ENCODE peak calls at places on chromosomes 4 and X, in eight cellular contexts. One of them, this sample, is unnamed.

GRCh38 chrX:116198810-116199209 is 28.3 kb downstream of the AGTR2 start:
- DNase-seq in AML-193: peak
- DNase-seq in activated naive CD4-positive, alpha-beta T cell treated with anti-CD3 and anti-CD28 coated beads for 36 hours: no peak
- DNase-seq in stimulated activated CD4-positive, alpha-beta T cell treated with anti-CD3 and anti-CD28 coated beads, Interleukin-2, amount 100 ng/mL, for 48 hours: no peak
- DNase-seq in OCI-LY7: peak
- DNase-seq in HuH-7.5: no peak
- DNase-seq in nephron progenitor cell: no peak
- DNase-seq in H9: no peak
- DNase-seq in this sample: no peak

GRCh38 chr4:1500231-1500965 is 94.2 kb upstream of the NKX1-1 start:
- DNase-seq in OCI-LY7: no peak
- DNase-seq in H9: no peak
- DNase-seq in activated naive CD4-positive, alpha-beta T cell treated with anti-CD3 and anti-CD28 coated beads for 36 hours: no peak
- DNase-seq in AML-193: no peak
- DNase-seq in HuH-7.5: no peak
- DNase-seq in stimulated activated CD4-positive, alpha-beta T cell treated with anti-CD3 and anti-CD28 coated beads, Interleukin-2, amount 100 ng/mL, for 48 hours: no peak
- DNase-seq in nephron progenitor cell: no peak
- DNase-seq in this sample: no peak

GRCh38 chr4:152266831-152267480 is 268.9 kb downstream of the FBXW7 start:
- DNase-seq in activated naive CD4-positive, alpha-beta T cell treated with anti-CD3 and anti-CD28 coated beads for 36 hours: no peak
- DNase-seq in HuH-7.5: no peak
- DNase-seq in H9: no peak
- DNase-seq in stimulated activated CD4-positive, alpha-beta T cell treated with anti-CD3 and anti-CD28 coated beads, Interleukin-2, amount 100 ng/mL, for 48 hours: no peak
- DNase-seq in OCI-LY7: no peak
- DNase-seq in nephron progenitor cell: no peak
- DNase-seq in AML-193: no peak
- DNase-seq in this sample: no peak

GRCh38 chr4:150999091-150999490 is 16.0 kb downstream of the LRBA start:
- DNase-seq in AML-193: peak
- DNase-seq in H9: no peak
- DNase-seq in OCI-LY7: peak
- DNase-seq in stimulated activated CD4-positive, alpha-beta T cell treated with anti-CD3 and anti-CD28 coated beads, Interleukin-2, amount 100 ng/mL, for 48 hours: no peak
- DNase-seq in activated naive CD4-positive, alpha-beta T cell treated with anti-CD3 and anti-CD28 coated beads for 36 hours: no peak
- DNase-seq in HuH-7.5: no peak
- DNase-seq in nephron progenitor cell: no peak
- DNase-seq in this sample: no peak

GRCh38 chr4:129808242-129808641 is 712.3 kb downstream of the C4orf33 start:
- DNase-seq in nephron progenitor cell: no peak
- DNase-seq in stimulated activated CD4-positive, alpha-beta T cell treated with anti-CD3 and anti-CD28 coated beads, Interleukin-2, amount 100 ng/mL, for 48 hours: no peak
- DNase-seq in activated naive CD4-positive, alpha-beta T cell treated with anti-CD3 and anti-CD28 coated beads for 36 hours: no peak
- DNase-seq in OCI-LY7: no peak
- DNase-seq in AML-193: no peak
- DNase-seq in H9: no peak
- DNase-seq in HuH-7.5: no peak
- DNase-seq in this sample: no peak

GRCh38 chrX:46599051-46599560 is 25.5 kb downstream of the CHST7 start:
- DNase-seq in OCI-LY7: no peak
- DNase-seq in AML-193: no peak
- DNase-seq in stimulated activated CD4-positive, alpha-beta T cell treated with anti-CD3 and anti-CD28 coated beads, Interleukin-2, amount 100 ng/mL, for 48 hours: no peak
- DNase-seq in H9: no peak
- DNase-seq in HuH-7.5: no peak
- DNase-seq in nephron progenitor cell: no peak
- DNase-seq in activated naive CD4-positive, alpha-beta T cell treated with anti-CD3 and anti-CD28 coated beads for 36 hours: no peak
- DNase-seq in this sample: no peak

GRCh38 chr4:10192331-10192730 is 75.7 kb upstream of the WDR1 start:
- DNase-seq in nephron progenitor cell: no peak
- DNase-seq in H9: no peak
- DNase-seq in AML-193: no peak
- DNase-seq in OCI-LY7: no peak
- DNase-seq in HuH-7.5: no peak
- DNase-seq in stimulated activated CD4-positive, alpha-beta T cell treated with anti-CD3 and anti-CD28 coated beads, Interleukin-2, amount 100 ng/mL, for 48 hours: no peak
- DNase-seq in activated naive CD4-positive, alpha-beta T cell treated with anti-CD3 and anti-CD28 coated beads for 36 hours: no peak
- DNase-seq in this sample: peak

GRCh38 chrX:71198066-71198465 is 25.0 kb upstream of the GJB1 start:
- DNase-seq in HuH-7.5: no peak
- DNase-seq in H9: no peak
- DNase-seq in nephron progenitor cell: no peak
- DNase-seq in OCI-LY7: peak
- DNase-seq in stimulated activated CD4-positive, alpha-beta T cell treated with anti-CD3 and anti-CD28 coated beads, Interleukin-2, amount 100 ng/mL, for 48 hours: no peak
- DNase-seq in activated naive CD4-positive, alpha-beta T cell treated with anti-CD3 and anti-CD28 coated beads for 36 hours: peak
- DNase-seq in AML-193: peak
- DNase-seq in this sample: no peak

GRCh38 chrX:19332983-19333382 is 10.7 kb upstream of the PDHA1 start:
- DNase-seq in AML-193: no peak
- DNase-seq in H9: peak
- DNase-seq in nephron progenitor cell: no peak
- DNase-seq in HuH-7.5: no peak
- DNase-seq in OCI-LY7: no peak
- DNase-seq in stimulated activated CD4-positive, alpha-beta T cell treated with anti-CD3 and anti-CD28 coated beads, Interleukin-2, amount 100 ng/mL, for 48 hours: no peak
- DNase-seq in activated naive CD4-positive, alpha-beta T cell treated with anti-CD3 and anti-CD28 coated beads for 36 hours: no peak
- DNase-seq in this sample: no peak

GRCh38 chr4:169810325-169811323 is 52.9 kb upstream of the HPF1 start:
- DNase-seq in nephron progenitor cell: peak
- DNase-seq in H9: no peak
- DNase-seq in activated naive CD4-positive, alpha-beta T cell treated with anti-CD3 and anti-CD28 coated beads for 36 hours: peak
- DNase-seq in AML-193: peak
- DNase-seq in HuH-7.5: peak
- DNase-seq in OCI-LY7: peak
- DNase-seq in stimulated activated CD4-positive, alpha-beta T cell treated with anti-CD3 and anti-CD28 coated beads, Interleukin-2, amount 100 ng/mL, for 48 hours: peak
- DNase-seq in this sample: no peak

GRCh38 chr4:148443550-148444295 is 1.5 kb upstream of the NR3C2 start:
- DNase-seq in H9: no peak
- DNase-seq in nephron progenitor cell: peak
- DNase-seq in AML-193: no peak
- DNase-seq in activated naive CD4-positive, alpha-beta T cell treated with anti-CD3 and anti-CD28 coated beads for 36 hours: peak
- DNase-seq in OCI-LY7: peak
- DNase-seq in stimulated activated CD4-positive, alpha-beta T cell treated with anti-CD3 and anti-CD28 coated beads, Interleukin-2, amount 100 ng/mL, for 48 hours: peak
- DNase-seq in HuH-7.5: no peak
- DNase-seq in this sample: peak

GRCh38 chr4:22410645-22411247 is 105.1 kb downstream of the ADGRA3 start:
- DNase-seq in HuH-7.5: no peak
- DNase-seq in stimulated activated CD4-positive, alpha-beta T cell treated with anti-CD3 and anti-CD28 coated beads, Interleukin-2, amount 100 ng/mL, for 48 hours: no peak
- DNase-seq in H9: no peak
- DNase-seq in activated naive CD4-positive, alpha-beta T cell treated with anti-CD3 and anti-CD28 coated beads for 36 hours: no peak
- DNase-seq in AML-193: peak
- DNase-seq in OCI-LY7: peak
- DNase-seq in nephron progenitor cell: no peak
- DNase-seq in this sample: no peak

GRCh38 chrX:3526749-3527148 is 180.3 kb upstream of the MXRA5 start:
- DNase-seq in H9: no peak
- DNase-seq in activated naive CD4-positive, alpha-beta T cell treated with anti-CD3 and anti-CD28 coated beads for 36 hours: no peak
- DNase-seq in stimulated activated CD4-positive, alpha-beta T cell treated with anti-CD3 and anti-CD28 coated beads, Interleukin-2, amount 100 ng/mL, for 48 hours: no peak
- DNase-seq in OCI-LY7: no peak
- DNase-seq in nephron progenitor cell: no peak
- DNase-seq in HuH-7.5: no peak
- DNase-seq in AML-193: no peak
- DNase-seq in this sample: no peak

GRCh38 chr4:94131212-94131611 is 76.5 kb upstream of the SMARCAD1 start:
- DNase-seq in nephron progenitor cell: no peak
- DNase-seq in activated naive CD4-positive, alpha-beta T cell treated with anti-CD3 and anti-CD28 coated beads for 36 hours: no peak
- DNase-seq in HuH-7.5: no peak
- DNase-seq in OCI-LY7: no peak
- DNase-seq in stimulated activated CD4-positive, alpha-beta T cell treated with anti-CD3 and anti-CD28 coated beads, Interleukin-2, amount 100 ng/mL, for 48 hours: no peak
- DNase-seq in AML-193: no peak
- DNase-seq in H9: no peak
- DNase-seq in this sample: no peak

GRCh38 chr4:118816538-118817177 is 19.3 kb downstream of the SEC24D start:
- DNase-seq in HuH-7.5: no peak
- DNase-seq in AML-193: no peak
- DNase-seq in OCI-LY7: no peak
- DNase-seq in stimulated activated CD4-positive, alpha-beta T cell treated with anti-CD3 and anti-CD28 coated beads, Interleukin-2, amount 100 ng/mL, for 48 hours: no peak
- DNase-seq in nephron progenitor cell: no peak
- DNase-seq in activated naive CD4-positive, alpha-beta T cell treated with anti-CD3 and anti-CD28 coated beads for 36 hours: no peak
- DNase-seq in H9: no peak
- DNase-seq in this sample: no peak

GRCh38 chrX:25275159-25275558 is 259.4 kb upstream of the ARX start:
- DNase-seq in H9: no peak
- DNase-seq in OCI-LY7: no peak
- DNase-seq in HuH-7.5: no peak
- DNase-seq in AML-193: no peak
- DNase-seq in activated naive CD4-positive, alpha-beta T cell treated with anti-CD3 and anti-CD28 coated beads for 36 hours: no peak
- DNase-seq in nephron progenitor cell: no peak
- DNase-seq in stimulated activated CD4-positive, alpha-beta T cell treated with anti-CD3 and anti-CD28 coated beads, Interleukin-2, amount 100 ng/mL, for 48 hours: no peak
- DNase-seq in this sample: no peak

GRCh38 chrX:71144651-71145050 is at the start of gene NLGN3:
- DNase-seq in HuH-7.5: no peak
- DNase-seq in OCI-LY7: no peak
- DNase-seq in H9: no peak
- DNase-seq in nephron progenitor cell: peak
- DNase-seq in activated naive CD4-positive, alpha-beta T cell treated with anti-CD3 and anti-CD28 coated beads for 36 hours: no peak
- DNase-seq in AML-193: no peak
- DNase-seq in stimulated activated CD4-positive, alpha-beta T cell treated with anti-CD3 and anti-CD28 coated beads, Interleukin-2, amount 100 ng/mL, for 48 hours: no peak
- DNase-seq in this sample: no peak

GRCh38 chrX:42604302-42604701 is 173.7 kb downstream of the PPP1R2C start:
- DNase-seq in nephron progenitor cell: no peak
- DNase-seq in stimulated activated CD4-positive, alpha-beta T cell treated with anti-CD3 and anti-CD28 coated beads, Interleukin-2, amount 100 ng/mL, for 48 hours: no peak
- DNase-seq in H9: no peak
- DNase-seq in activated naive CD4-positive, alpha-beta T cell treated with anti-CD3 and anti-CD28 coated beads for 36 hours: no peak
- DNase-seq in HuH-7.5: no peak
- DNase-seq in OCI-LY7: no peak
- DNase-seq in AML-193: no peak
- DNase-seq in this sample: no peak

GRCh38 chrX:19334945-19335626 is 8.6 kb upstream of the PDHA1 start:
- DNase-seq in stimulated activated CD4-positive, alpha-beta T cell treated with anti-CD3 and anti-CD28 coated beads, Interleukin-2, amount 100 ng/mL, for 48 hours: no peak
- DNase-seq in activated naive CD4-positive, alpha-beta T cell treated with anti-CD3 and anti-CD28 coated beads for 36 hours: peak
- DNase-seq in HuH-7.5: no peak
- DNase-seq in H9: peak
- DNase-seq in nephron progenitor cell: no peak
- DNase-seq in OCI-LY7: peak
- DNase-seq in AML-193: peak
- DNase-seq in this sample: no peak

GRCh38 chrX:131671714-131672113 is 127.8 kb downstream of the OR13H1 start:
- DNase-seq in nephron progenitor cell: no peak
- DNase-seq in OCI-LY7: no peak
- DNase-seq in H9: no peak
- DNase-seq in stimulated activated CD4-positive, alpha-beta T cell treated with anti-CD3 and anti-CD28 coated beads, Interleukin-2, amount 100 ng/mL, for 48 hours: no peak
- DNase-seq in AML-193: no peak
- DNase-seq in activated naive CD4-positive, alpha-beta T cell treated with anti-CD3 and anti-CD28 coated beads for 36 hours: no peak
- DNase-seq in HuH-7.5: no peak
- DNase-seq in this sample: no peak

GRCh38 chr4:91288702-91289311 is 1015.0 kb upstream of the GRID2 start:
- DNase-seq in activated naive CD4-positive, alpha-beta T cell treated with anti-CD3 and anti-CD28 coated beads for 36 hours: no peak
- DNase-seq in stimulated activated CD4-positive, alpha-beta T cell treated with anti-CD3 and anti-CD28 coated beads, Interleukin-2, amount 100 ng/mL, for 48 hours: no peak
- DNase-seq in HuH-7.5: no peak
- DNase-seq in OCI-LY7: no peak
- DNase-seq in H9: no peak
- DNase-seq in nephron progenitor cell: no peak
- DNase-seq in AML-193: no peak
- DNase-seq in this sample: no peak

GRCh38 chrX:151743651-151744470 is 9.3 kb downstream of the CNGA2 start:
- DNase-seq in activated naive CD4-positive, alpha-beta T cell treated with anti-CD3 and anti-CD28 coated beads for 36 hours: no peak
- DNase-seq in HuH-7.5: no peak
- DNase-seq in OCI-LY7: no peak
- DNase-seq in stimulated activated CD4-positive, alpha-beta T cell treated with anti-CD3 and anti-CD28 coated beads, Interleukin-2, amount 100 ng/mL, for 48 hours: no peak
- DNase-seq in H9: no peak
- DNase-seq in AML-193: no peak
- DNase-seq in nephron progenitor cell: no peak
- DNase-seq in this sample: no peak

GRCh38 chr4:89712141-89712540 is 124.8 kb downstream of the SNCA start:
- DNase-seq in HuH-7.5: no peak
- DNase-seq in AML-193: no peak
- DNase-seq in nephron progenitor cell: no peak
- DNase-seq in stimulated activated CD4-positive, alpha-beta T cell treated with anti-CD3 and anti-CD28 coated beads, Interleukin-2, amount 100 ng/mL, for 48 hours: no peak
- DNase-seq in OCI-LY7: no peak
- DNase-seq in activated naive CD4-positive, alpha-beta T cell treated with anti-CD3 and anti-CD28 coated beads for 36 hours: no peak
- DNase-seq in H9: no peak
- DNase-seq in this sample: no peak

GRCh38 chr4:164536829-164537228 is 217.1 kb upstream of the SMIM31 start:
- DNase-seq in H9: no peak
- DNase-seq in AML-193: no peak
- DNase-seq in nephron progenitor cell: no peak
- DNase-seq in stimulated activated CD4-positive, alpha-beta T cell treated with anti-CD3 and anti-CD28 coated beads, Interleukin-2, amount 100 ng/mL, for 48 hours: no peak
- DNase-seq in OCI-LY7: no peak
- DNase-seq in HuH-7.5: no peak
- DNase-seq in activated naive CD4-positive, alpha-beta T cell treated with anti-CD3 and anti-CD28 coated beads for 36 hours: no peak
- DNase-seq in this sample: no peak

GRCh38 chr4:24105183-24106039 is 215.6 kb upstream of the PPARGC1A start:
- DNase-seq in activated naive CD4-positive, alpha-beta T cell treated with anti-CD3 and anti-CD28 coated beads for 36 hours: no peak
- DNase-seq in OCI-LY7: no peak
- DNase-seq in stimulated activated CD4-positive, alpha-beta T cell treated with anti-CD3 and anti-CD28 coated beads, Interleukin-2, amount 100 ng/mL, for 48 hours: no peak
- DNase-seq in nephron progenitor cell: no peak
- DNase-seq in AML-193: no peak
- DNase-seq in H9: no peak
- DNase-seq in HuH-7.5: no peak
- DNase-seq in this sample: no peak

GRCh38 chrX:7108995-7109634 is 38.4 kb upstream of the STS start:
- DNase-seq in H9: no peak
- DNase-seq in activated naive CD4-positive, alpha-beta T cell treated with anti-CD3 and anti-CD28 coated beads for 36 hours: no peak
- DNase-seq in nephron progenitor cell: peak
- DNase-seq in stimulated activated CD4-positive, alpha-beta T cell treated with anti-CD3 and anti-CD28 coated beads, Interleukin-2, amount 100 ng/mL, for 48 hours: no peak
- DNase-seq in AML-193: no peak
- DNase-seq in HuH-7.5: no peak
- DNase-seq in OCI-LY7: peak
- DNase-seq in this sample: no peak

This sample was measured in left lobe of liver.